ENCODE peak calls at places on chromosomes 1 and 21, in ten cellular contexts. Y is IMR-90; K is NCI-H510A; T is stimulated activated CD4-positive, alpha-beta T cell treated with anti-CD3 and anti-CD28 coated beads, Interleukin-1b, Interleukin-23, amount 100 ng/mL, for 48 hours; A is amniotic stem cell; B is activated CD8-positive, alpha-beta memory T cell treated with anti-CD3 and anti-CD28 coated beads for 1 hour; R is HT-29; U is iris pigment epithelial cell; L is psoas muscle; W is activated CD4-positive, alpha-beta T cell treated with anti-CD3 and anti-CD28 coated beads for 4 hours. Q is an unnamed sample.

GRCh38 chr1:94011709-94012590 is 102.7 kb upstream of the GCLM start:
- DNase-seq in R (peak), U (no peak), K (no peak), Y (peak), L (no peak), T (no peak), A (no peak), W (no peak), B (no peak), Q (no peak)

GRCh38 chr1:109882288-109883245 is 28.1 kb upstream of the CSF1 start:
- DNase-seq in T (no peak), W (no peak), R (no peak), Y (no peak), K (no peak), A (no peak), U (no peak), B (no peak), L (no peak), Q (no peak)

GRCh38 chr1:203089651-203090045 is 3.8 kb upstream of the MYOG start:
- DNase-seq in L (no peak), B (no peak), U (no peak), T (no peak), R (no peak), W (no peak), K (no peak), A (no peak), Y (no peak), Q (no peak)

GRCh38 chr1:118986291-118986838 is 1.8 kb downstream of the TBX15 start:
- DNase-seq in K (no peak), U (no peak), W (no peak), Y (no peak), T (no peak), L (peak), A (no peak), R (no peak), B (no peak), Q (no peak)

GRCh38 chr1:228007801-228008341 is 1.1 kb downstream of the WNT3A start:
- DNase-seq in A (no peak), U (no peak), K (no peak), L (peak), T (no peak), W (no peak), B (no peak), R (no peak), Y (no peak), Q (no peak)

GRCh38 chr21:15549671-15550070 is 180.1 kb upstream of the USP25 start:
- DNase-seq in R (no peak), W (no peak), U (peak), L (no peak), A (no peak), T (no peak), K (no peak), Y (peak), B (no peak), Q (no peak)

GRCh38 chr1:118143828-118144227 is 41.2 kb downstream of the SPAG17 start:
- DNase-seq in K (no peak), L (no peak), A (no peak), R (no peak), T (no peak), U (no peak), W (no peak), Y (no peak), B (no peak), Q (no peak)

GRCh38 chr1:200488375-200489165 is 78.7 kb upstream of the ZNF281 start:
- DNase-seq in U (peak), R (peak), L (no peak), A (peak), W (peak), Y (peak), T (no peak), B (no peak), K (peak), Q (peak)

Q was measured in NCI-H1048.